ENCODE peak calls at places on chromosomes 2 and 18, in six cellular contexts. Z, M, E, N, X and W are unnamed samples.

GRCh38 chr2:159146930-159147666 is 139.4 kb downstream of the WDSUB1 start:
- DNase-seq in Z (peak), M (no peak), E (peak), N (no peak), X (peak), W (no peak)

GRCh38 chr18:68448736-68449135 is 266.2 kb downstream of the TMX3 start:
- DNase-seq in Z (no peak), M (no peak), E (no peak), N (no peak), X (no peak), W (no peak)

GRCh38 chr2:217153433-217153997 is 293.7 kb upstream of the TNP1 start:
- DNase-seq in Z (no peak), M (no peak), E (no peak), N (no peak), X (no peak), W (no peak)

GRCh38 chr2:159211447-159212396 is 74.8 kb downstream of the WDSUB1 start:
- DNase-seq in Z (no peak), M (peak), E (no peak), N (no peak), X (no peak), W (no peak)

GRCh38 chr2:212271583-212271982 is 267.0 kb downstream of the ERBB4 start:
- DNase-seq in Z (no peak), M (no peak), E (no peak), N (no peak), X (no peak), W (no peak)

GRCh38 chr18:31609886-31610646 is 18.4 kb downstream of the TTR start:
- DNase-seq in Z (no peak), M (no peak), E (no peak), N (no peak), X (no peak), W (no peak)

GRCh38 chr2:211877061-211877460 is 661.5 kb downstream of the ERBB4 start:
- DNase-seq in Z (no peak), M (no peak), E (no peak), N (no peak), X (no peak), W (no peak)

GRCh38 chr2:235390108-235390815 is 103.6 kb upstream of the AGAP1 start:
- DNase-seq in Z (peak), M (no peak), E (no peak), N (peak), X (no peak), W (no peak)

GRCh38 chr18:50126466-50126865 is 68.5 kb downstream of the MYO5B start:
- DNase-seq in Z (no peak), M (no peak), E (no peak), N (no peak), X (no peak), W (no peak)

GRCh38 chr2:151260492-151261239 is 997 bp downstream of the RBM43 start:
- DNase-seq in Z (peak), M (no peak), E (no peak), N (no peak), X (no peak), W (no peak)

GRCh38 chr2:9473985-9474360 is 378 bp upstream of the IAH1 start:
- DNase-seq in Z (peak), M (no peak), E (peak), N (peak), X (peak), W (no peak)

GRCh38 chr2:238978507-238978906 is 130.6 kb downstream of the TWIST2 start:
- DNase-seq in Z (no peak), M (no peak), E (no peak), N (no peak), X (no peak), W (no peak)

GRCh38 chr2:51258301-51258700 is 226.4 kb upstream of the NRXN1 start:
- DNase-seq in Z (no peak), M (no peak), E (no peak), N (no peak), X (no peak), W (no peak)

GRCh38 chr2:46381263-46381849 is 84.1 kb downstream of the EPAS1 start:
- DNase-seq in Z (no peak), M (peak), E (no peak), N (no peak), X (no peak), W (no peak)

GRCh38 chr2:10378189-10378588 is 69.9 kb downstream of the ODC1 start:
- DNase-seq in Z (no peak), M (no peak), E (no peak), N (no peak), X (no peak), W (no peak)

GRCh38 chr2:120814352-120814751 is 78.7 kb downstream of the GLI2 start:
- DNase-seq in Z (no peak), M (no peak), E (no peak), N (no peak), X (no peak), W (no peak)

GRCh38 chr18:9736942-9737813 is 29.1 kb downstream of the RAB31 start:
- DNase-seq in Z (peak), M (no peak), E (no peak), N (no peak), X (no peak), W (no peak)

GRCh38 chr18:74980669-74981068 is 228.3 kb downstream of the PTGR3 start:
- DNase-seq in Z (no peak), M (no peak), E (no peak), N (no peak), X (no peak), W (no peak)

GRCh38 chr2:212974692-212975091 is 176.7 kb downstream of the IKZF2 start:
- DNase-seq in Z (no peak), M (no peak), E (no peak), N (no peak), X (no peak), W (no peak)

GRCh38 chr2:189876271-189876670 is 92.0 kb downstream of the PMS1 start:
- DNase-seq in Z (no peak), M (no peak), E (no peak), N (no peak), X (no peak), W (no peak)

GRCh38 chr2:227335713-227336112 is 10.7 kb downstream of the MFF start:
- DNase-seq in Z (no peak), M (no peak), E (no peak), N (no peak), X (no peak), W (no peak)

GRCh38 chr2:105323117-105323516 is 6.4 kb downstream of the TGFBRAP1 start:
- DNase-seq in Z (no peak), M (no peak), E (no peak), N (no peak), X (no peak), W (no peak)
- H3K27ac ChIP-seq in Z (no peak), M (no peak), E (no peak), N (no peak), X (no peak), W (no peak)

GRCh38 chr2:112001942-112002341 is 53.1 kb upstream of the TMEM87B start:
- DNase-seq in Z (no peak), M (no peak), E (no peak), N (no peak), X (no peak), W (no peak)
- H3K27ac ChIP-seq in Z (no peak), M (no peak), E (no peak), N (no peak), X (no peak), W (no peak)

GRCh38 chr2:17815466-17816184 is 635 bp upstream of the MSGN1 start:
- DNase-seq in Z (no peak), M (no peak), E (no peak), N (no peak), X (no peak), W (peak)
- H3K27ac ChIP-seq in Z (no peak), M (no peak), E (no peak), N (no peak), X (no peak), W (peak)

DNA sequence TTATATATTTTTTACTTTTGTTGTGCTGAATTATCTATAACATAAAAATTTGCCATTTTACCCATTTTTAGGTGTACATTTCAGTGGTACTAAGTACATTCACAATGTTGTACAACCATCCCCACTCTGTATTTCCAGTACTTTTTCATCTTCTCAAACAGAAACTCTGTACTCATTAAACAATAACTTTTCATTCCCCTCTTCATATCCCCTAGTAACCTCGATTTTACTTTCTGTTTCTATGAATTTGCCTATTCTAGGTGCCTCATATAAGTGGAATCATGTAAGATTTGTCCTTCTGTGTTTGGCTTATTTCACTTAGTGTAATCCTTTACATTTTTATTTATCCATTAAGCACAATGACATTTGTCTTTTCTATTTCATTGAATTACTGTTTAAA is 51.3 kb downstream of the GTF2A1L start:
- DNase-seq in Z (no peak), M (no peak), E (no peak), N (no peak), X (no peak), W (no peak)
- H3K27ac ChIP-seq in Z (no peak), M (no peak), E (no peak), N (no peak), X (no peak), W (no peak)

GRCh38 chr2:20606198-20606597 is 44.7 kb downstream of the HS1BP3 start:
- DNase-seq in Z (no peak), M (no peak), E (no peak), N (no peak), X (no peak), W (no peak)

GRCh38 chr2:20603791-20604190 is 47.1 kb downstream of the HS1BP3 start:
- DNase-seq in Z (no peak), M (no peak), E (no peak), N (no peak), X (peak), W (no peak)

GRCh38 chr2:20602803-20603202 is 48.1 kb downstream of the HS1BP3 start:
- DNase-seq in Z (no peak), M (no peak), E (no peak), N (no peak), X (no peak), W (no peak)

GRCh38 chr2:20604401-20604911 is 46.4 kb downstream of the HS1BP3 start:
- DNase-seq in Z (no peak), M (no peak), E (peak), N (no peak), X (peak), W (no peak)

DNA sequence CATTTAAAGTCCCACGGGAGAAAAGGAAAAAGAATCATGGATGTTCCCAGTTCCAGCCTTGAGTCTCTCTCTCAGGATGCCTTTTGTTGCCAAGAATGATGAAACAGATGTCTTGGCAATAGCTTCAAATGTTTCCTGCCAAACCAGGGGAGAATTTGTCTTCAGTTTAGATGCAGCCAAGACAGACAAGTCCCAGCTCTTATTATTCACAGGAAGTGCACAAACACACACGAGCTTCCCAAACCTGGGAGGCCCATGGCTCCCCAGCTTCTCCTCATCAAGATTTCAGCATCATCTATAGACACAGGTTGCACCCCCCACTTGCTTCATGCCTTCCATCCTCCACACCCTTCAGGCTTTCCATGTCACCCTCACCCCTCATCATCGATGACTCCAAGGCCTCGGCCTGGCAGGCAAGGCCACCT is 45.9 kb downstream of the HS1BP3 start:
- DNase-seq in Z (no peak), M (no peak), E (peak), N (no peak), X (no peak), W (no peak)
- H3K27ac ChIP-seq in Z (no peak), M (no peak), E (peak), N (no peak), X (peak), W (peak)